ENCODE peak calls at places on chromosome 15, in eight cellular contexts. F, U, V, B, D, Q, R and C are unnamed samples.

GRCh38 chr15:65901836-65902235 is 32.5 kb downstream of the RAB11A start:
- DNase-seq in F (no peak), U (no peak), V (no peak), B (no peak), D (no peak), Q (no peak), R (no peak), C (no peak)

GRCh38 chr15:93235926-93236781 is 147.1 kb upstream of the RGMA start:
- DNase-seq in F (no peak), U (no peak), V (peak), B (no peak), D (no peak), Q (no peak), R (no peak), C (no peak)

GRCh38 chr15:60905587-60905986 is 323.5 kb downstream of the RORA start:
- DNase-seq in F (no peak), U (no peak), V (no peak), B (no peak), D (peak), Q (no peak), R (no peak), C (no peak)

GRCh38 chr15:99481406-99481805 is 84.4 kb upstream of the MEF2A start:
- DNase-seq in F (no peak), U (no peak), V (no peak), B (no peak), D (no peak), Q (no peak), R (no peak), C (no peak)

GRCh38 chr15:20672469-20672868 is 130.9 kb upstream of the GOLGA6L6 start:
- DNase-seq in F (no peak), U (no peak), V (no peak), B (no peak), D (no peak), Q (no peak), R (no peak), C (no peak)

GRCh38 chr15:95439812-95440380 is 890.6 kb upstream of the NR2F2 start:
- DNase-seq in F (no peak), U (no peak), V (no peak), B (no peak), D (no peak), Q (no peak), R (no peak), C (no peak)

GRCh38 chr15:41946970-41947369 is 25.4 kb downstream of the EHD4 start:
- DNase-seq in F (no peak), U (no peak), V (peak), B (no peak), D (no peak), Q (no peak), R (no peak), C (no peak)

GRCh38 chr15:73341886-73342600 is 26.7 kb downstream of the HCN4 start:
- DNase-seq in F (no peak), U (no peak), V (peak), B (no peak), D (no peak), Q (no peak), R (no peak), C (peak)

GRCh38 chr15:71082803-71083202 is 32.5 kb upstream of the THSD4 start:
- DNase-seq in F (no peak), U (no peak), V (peak), B (no peak), D (no peak), Q (no peak), R (no peak), C (no peak)

GRCh38 chr15:60095711-60096110 is 91.6 kb downstream of the FOXB1 start:
- DNase-seq in F (no peak), U (peak), V (no peak), B (no peak), D (no peak), Q (peak), R (no peak), C (no peak)